ENCODE peak calls at places on chromosomes 2 and 18, in four cellular contexts. R, Q, U and A are unnamed samples.

GRCh38 chr2:196601430-196602306 is 37.8 kb upstream of the CCDC150 start:
- DNase-seq in R (no peak), Q (peak; percentile 56), U (no peak), A (no peak)

GRCh38 chr2:195737531-195738162 is 80.6 kb downstream of the SLC39A10 start:
- DNase-seq in R (no peak), Q (no peak), U (no peak), A (no peak)

GRCh38 chr2:160225722-160226121 is 25.6 kb upstream of the ITGB6 start:
- DNase-seq in R (no peak), Q (no peak), U (no peak), A (no peak)

GRCh38 chr18:27685807-27686412 is 491.0 kb downstream of the CDH2 start:
- DNase-seq in R (no peak), Q (no peak), U (peak; percentile 17), A (no peak)

GRCh38 chr2:234258562-234259141 is 208.2 kb downstream of the SPP2 start:
- DNase-seq in R (no peak), Q (no peak), U (no peak), A (no peak)

GRCh38 chr2:46389417-46389916 is 89.9 kb upstream of the TMEM247 start:
- DNase-seq in R (no peak), Q (no peak), U (no peak), A (peak; percentile 39)

GRCh38 chr2:124310671-124311070 is 285.6 kb downstream of the CNTNAP5 start:
- DNase-seq in R (no peak), Q (no peak), U (no peak), A (no peak)

GRCh38 chr2:234198976-234199375 is 148.5 kb downstream of the SPP2 start:
- DNase-seq in R (no peak), Q (no peak), U (no peak), A (no peak)

DNA sequence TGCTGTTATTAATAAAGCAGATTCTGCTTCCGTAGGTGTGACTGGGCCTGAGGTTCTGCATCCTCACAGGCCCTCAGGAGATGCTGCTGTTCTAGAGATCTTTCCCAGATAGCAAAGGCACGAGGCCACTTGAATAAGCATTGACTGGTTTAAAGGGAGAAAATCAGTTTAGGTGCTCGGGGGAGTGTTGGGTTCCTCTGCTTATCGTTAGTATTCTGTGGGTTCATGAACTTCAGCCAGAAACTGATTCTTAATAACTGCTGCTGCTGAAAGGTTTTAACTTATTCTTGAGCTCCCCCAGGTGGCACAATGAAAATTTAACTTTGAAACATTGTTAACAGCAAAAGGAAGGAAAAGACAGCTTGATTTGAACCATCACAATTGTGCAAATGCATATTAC is 56.9 kb downstream of the ITGA6 start:
- DNase-seq in R (no peak), Q (no peak), U (peak; percentile 8), A (no peak)
- TF ChIP-seq CTCF in R (peak; percentile 21), Q (peak; percentile 35), U (no peak), A (peak; percentile 7)

GRCh38 chr2:216796096-216796840 is 63.6 kb downstream of the TNP1 start:
- DNase-seq in R (no peak), Q (no peak), U (no peak), A (no peak)

GRCh38 chr2:216789088-216789487 is 70.8 kb downstream of the TNP1 start:
- DNase-seq in R (no peak), Q (no peak), U (no peak), A (no peak)

GRCh38 chr2:216791303-216791702 is 68.6 kb downstream of the TNP1 start:
- DNase-seq in R (no peak), Q (no peak), U (no peak), A (no peak)

GRCh38 chr2:216793386-216793785 is 66.5 kb downstream of the TNP1 start:
- DNase-seq in R (no peak), Q (no peak), U (no peak), A (no peak)

DNA sequence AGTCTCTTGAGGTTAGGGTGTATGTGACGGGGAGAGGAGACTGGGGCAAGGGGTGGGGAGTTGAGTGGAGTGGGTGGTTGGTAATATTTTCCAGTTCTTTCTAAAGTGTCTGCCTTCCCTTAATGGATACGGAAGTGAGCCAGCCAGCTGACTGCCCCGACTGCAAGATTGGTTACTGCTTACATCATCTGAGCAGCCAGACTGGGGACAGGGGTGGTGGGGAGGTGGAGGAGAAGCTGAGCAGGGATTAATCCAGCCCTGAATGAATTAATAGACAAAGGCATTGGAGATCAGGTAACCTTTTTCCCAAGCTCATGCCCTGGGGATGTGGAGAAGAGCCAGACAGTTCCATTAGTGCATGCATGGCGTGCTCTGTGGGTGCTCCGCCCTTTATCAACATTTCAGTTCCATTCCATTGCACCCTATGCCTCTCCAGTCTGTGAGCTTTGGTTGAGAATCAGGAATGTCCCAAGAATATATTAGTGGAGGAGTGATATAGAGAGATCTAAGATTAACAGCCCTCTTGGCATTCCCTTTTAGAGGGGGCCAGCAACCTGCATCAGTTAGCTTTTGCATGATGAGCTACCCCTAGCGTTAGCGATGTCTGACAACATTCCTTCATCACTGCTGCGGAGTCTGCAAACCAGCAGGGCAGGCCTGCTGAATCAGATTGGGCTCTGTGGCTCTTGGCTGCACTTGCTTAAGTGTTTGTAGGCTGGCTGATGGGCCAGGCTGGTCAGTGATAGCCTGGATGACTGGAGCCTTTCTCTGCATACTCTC is 67.5 kb downstream of the TNP1 start:
- DNase-seq in R (no peak), Q (peak; percentile 81), U (no peak), A (no peak)
- TF ChIP-seq CTCF in R (no peak), Q (peak; percentile 38), U (no peak), A (no peak)

DNA sequence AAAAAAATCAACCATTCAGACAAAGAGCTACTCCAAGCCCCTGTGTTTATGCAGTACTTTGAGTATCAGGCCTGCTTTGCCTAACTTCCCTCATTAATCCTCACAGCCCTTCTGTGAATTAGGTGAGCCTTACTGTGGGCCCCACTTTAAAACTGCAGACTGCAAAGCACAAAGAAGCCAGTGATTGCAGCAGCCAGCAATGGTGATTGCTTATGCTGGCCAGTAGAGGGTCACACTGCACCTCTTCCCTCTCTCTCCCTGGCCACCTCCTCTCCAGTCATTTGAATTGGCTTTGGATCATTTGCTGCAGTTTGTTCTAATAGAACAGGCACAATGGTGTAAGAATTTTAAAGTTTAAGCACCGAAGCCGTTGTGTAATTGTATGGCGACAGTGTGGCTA is 229.9 kb downstream of the AGPS start:
- DNase-seq in R (peak; percentile 21), Q (no peak), U (no peak), A (no peak)
- TF ChIP-seq CTCF in R (peak; percentile 54), Q (no peak), U (no peak), A (no peak)

GRCh38 chr2:11639503-11639902 is 30.5 kb downstream of the NTSR2 start:
- DNase-seq in R (no peak), Q (no peak), U (no peak), A (no peak)
- TF ChIP-seq CTCF in R (no peak), Q (no peak), U (no peak), A (no peak)

GRCh38 chr18:46480187-46480586 is 176.8 kb downstream of the LOXHD1 start:
- DNase-seq in R (no peak), Q (no peak), U (no peak), A (no peak)

GRCh38 chr18:46478796-46479195 is 178.2 kb downstream of the LOXHD1 start:
- DNase-seq in R (no peak), Q (no peak), U (no peak), A (no peak)

GRCh38 chr18:46482831-46483230 is 174.2 kb downstream of the LOXHD1 start:
- DNase-seq in R (no peak), Q (no peak), U (no peak), A (no peak)

GRCh38 chr18:46481048-46481846 is 175.8 kb downstream of the LOXHD1 start:
- DNase-seq in R (peak; percentile 64), Q (no peak), U (peak; percentile 57), A (no peak)

DNA sequence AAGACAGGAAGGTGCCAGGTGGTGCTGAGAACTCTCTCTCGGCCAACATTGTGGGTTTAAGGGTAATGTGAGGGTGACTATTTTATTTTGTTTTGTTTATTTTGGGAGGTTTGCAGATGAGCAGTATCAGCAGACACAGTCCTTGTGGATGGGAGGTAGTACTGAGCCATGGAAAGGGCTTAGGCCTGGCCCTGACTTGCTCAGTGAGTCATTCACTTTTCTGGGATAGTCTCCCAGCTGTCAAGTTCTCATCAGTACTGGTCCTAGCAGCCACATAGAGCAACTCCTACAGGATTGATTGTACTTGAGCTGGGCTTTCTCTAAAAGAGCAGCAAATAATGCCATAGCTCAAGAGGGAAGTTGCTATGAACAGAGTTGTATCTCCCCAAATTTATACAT is 175.2 kb downstream of the LOXHD1 start:
- DNase-seq in R (no peak), Q (no peak), U (no peak), A (no peak)
- TF ChIP-seq CTCF in R (no peak), Q (no peak), U (no peak), A (no peak)

DNA sequence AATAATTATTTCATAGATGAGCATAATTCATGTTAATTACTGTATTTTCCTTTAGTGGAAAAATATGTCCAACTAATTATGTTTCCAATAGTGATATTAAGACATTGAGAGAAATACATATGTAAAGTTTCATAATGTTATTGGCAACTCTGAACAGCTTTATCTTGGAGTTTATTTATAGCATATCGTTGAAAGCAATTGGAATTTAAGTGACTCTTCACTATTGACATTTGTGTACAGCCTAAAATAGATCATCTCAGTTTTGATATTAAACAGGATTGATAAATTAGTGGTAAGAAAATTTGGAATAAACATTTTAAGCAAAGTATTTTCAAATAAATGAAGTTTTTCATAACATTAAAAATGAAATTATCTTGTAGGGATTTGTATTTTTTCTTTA is 79.7 kb downstream of the EML4 start:
- DNase-seq in R (no peak), Q (no peak), U (no peak), A (no peak)
- TF ChIP-seq CTCF in R (no peak), Q (no peak), U (no peak), A (no peak)

GRCh38 chr2:212897296-212897695 is 254.1 kb downstream of the IKZF2 start:
- DNase-seq in R (no peak), Q (no peak), U (no peak), A (no peak)

GRCh38 chr2:212894026-212894425 is 257.4 kb downstream of the IKZF2 start:
- DNase-seq in R (no peak), Q (no peak), U (no peak), A (no peak)

GRCh38 chr2:212893216-212893615 is 258.2 kb downstream of the IKZF2 start:
- DNase-seq in R (no peak), Q (no peak), U (no peak), A (no peak)

GRCh38 chr2:212891580-212891979 is 259.8 kb downstream of the IKZF2 start:
- DNase-seq in R (no peak), Q (no peak), U (no peak), A (no peak)

GRCh38 chr2:212892193-212892592 is 259.2 kb downstream of the IKZF2 start:
- DNase-seq in R (no peak), Q (no peak), U (no peak), A (no peak)
- TF ChIP-seq CTCF in R (peak; percentile 46), Q (peak; percentile 43), U (no peak), A (no peak)

GRCh38 chr2:199603748-199604291 is 146.1 kb upstream of the SATB2 start:
- DNase-seq in R (no peak), Q (no peak), U (no peak), A (no peak)

GRCh38 chr2:199606193-199606780 is 148.5 kb upstream of the SATB2 start:
- DNase-seq in R (no peak), Q (no peak), U (no peak), A (no peak)

GRCh38 chr2:199607914-199608313 is 150.2 kb upstream of the SATB2 start:
- DNase-seq in R (no peak), Q (no peak), U (no peak), A (no peak)

GRCh38 chr2:199602896-199603482 is 145.2 kb upstream of the SATB2 start:
- DNase-seq in R (no peak), Q (no peak), U (no peak), A (no peak)

GRCh38 chr2:199602271-199602895 is 144.6 kb upstream of the SATB2 start:
- DNase-seq in R (no peak), Q (no peak), U (peak; percentile 25), A (no peak)
- TF ChIP-seq CTCF in R (no peak), Q (no peak), U (no peak), A (no peak)